ENCODE peak calls at places on chromosomes 3 and 15, in four cellular contexts. C, N, D and V are unnamed samples.

GRCh38 chr3:4722103-4722502 is 229.0 kb downstream of the ITPR1 start:
- DNase-seq in C (peak), N (peak), D (peak), V (no peak)

GRCh38 chr3:16600771-16601538 is 4.3 kb downstream of the DAZL start:
- DNase-seq in C (peak), N (peak), D (peak), V (no peak)

GRCh38 chr3:52299815-52300611 is 12.4 kb downstream of the GLYCTK start:
- DNase-seq in C (peak), N (peak), D (peak), V (no peak)

GRCh38 chr3:186849392-186849975 is 7.0 kb downstream of the ADIPOQ start:
- DNase-seq in C (no peak), N (peak), D (peak), V (peak)

GRCh38 chr3:133455281-133455680 is 55.4 kb downstream of the BFSP2 start:
- DNase-seq in C (no peak), N (no peak), D (no peak), V (no peak)

GRCh38 chr15:34359416-34359815 is 7.6 kb downstream of the LPCAT4 start:
- DNase-seq in C (no peak), N (no peak), D (no peak), V (no peak)

GRCh38 chr15:70061086-70061370 is 36.7 kb downstream of the TLE3 start:
- DNase-seq in C (no peak), N (no peak), D (no peak), V (no peak)

GRCh38 chr3:8969246-8969645 is 6.0 kb upstream of the RAD18 start:
- DNase-seq in C (no peak), N (no peak), D (no peak), V (no peak)

GRCh38 chr3:17089314-17089700 is 204.6 kb downstream of the PLCL2 start:
- DNase-seq in C (no peak), N (no peak), D (no peak), V (no peak)

GRCh38 chr15:67968564-67969440 is 85.3 kb upstream of the PIAS1 start:
- DNase-seq in C (no peak), N (no peak), D (no peak), V (no peak)

GRCh38 chr3:156670652-156671051 is 3.7 kb upstream of the TIPARP start:
- DNase-seq in C (no peak), N (no peak), D (no peak), V (no peak)

GRCh38 chr3:195908439-195909293 is at the start of gene TNK2:
- DNase-seq in C (no peak), N (no peak), D (peak), V (no peak)

DNA sequence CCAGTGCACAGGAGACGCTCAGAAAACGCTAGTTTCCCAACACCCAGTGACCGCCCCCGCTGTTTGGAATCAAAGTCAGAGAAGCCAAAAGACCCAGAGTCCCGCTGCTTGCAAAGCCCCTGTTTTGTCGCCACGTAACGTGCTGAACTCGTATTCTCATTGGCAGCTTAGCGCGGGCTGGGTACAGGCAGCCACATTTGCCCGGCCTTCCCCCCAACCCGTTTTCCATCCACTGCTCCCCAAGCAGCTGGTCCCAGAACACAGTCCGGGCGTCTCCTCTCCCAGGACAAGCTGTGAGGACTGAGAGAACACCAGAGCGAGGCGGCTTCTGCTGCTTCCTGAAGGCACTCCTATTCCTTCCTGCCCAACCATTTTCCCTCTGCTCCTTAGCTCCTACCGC is 54.8 kb downstream of the RASGRF1 start:
- DNase-seq in C (no peak), N (no peak), D (no peak), V (no peak)
- H2AFZ ChIP-seq in C (no peak), N (peak), D (no peak), V (no peak)

GRCh38 chr3:65963787-65964707 is 74.7 kb downstream of the MAGI1 start:
- DNase-seq in C (no peak), N (peak), D (no peak), V (peak)
- TF ChIP-seq RCOR1 in C (no peak), N (no peak), D (no peak), V (no peak)

DNA sequence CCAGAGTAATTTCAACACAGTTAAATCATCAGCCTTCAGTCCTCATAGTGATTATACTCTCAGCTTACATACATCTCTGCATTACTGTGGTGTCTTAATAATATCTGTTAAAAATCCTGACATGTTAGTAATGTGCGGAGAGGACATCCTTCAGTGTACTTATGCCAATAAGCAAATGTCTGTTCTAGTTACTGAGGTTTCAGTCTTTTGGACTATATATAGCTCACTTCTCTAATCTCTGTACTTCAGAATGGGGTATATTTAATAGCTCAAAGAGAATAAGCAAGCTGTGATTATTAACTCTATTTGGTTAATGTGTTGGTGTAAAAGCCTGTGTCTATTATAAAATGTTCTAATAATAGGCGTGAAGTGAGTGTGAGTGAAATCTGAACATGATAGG is 28.9 kb upstream of the OSTN start:
- DNase-seq in C (no peak), N (no peak), D (no peak), V (no peak)
- H2AFZ ChIP-seq in C (no peak), N (no peak), D (peak), V (no peak)

GRCh38 chr15:38867556-38867955 is 302.9 kb upstream of the RASGRP1 start:
- DNase-seq in C (no peak), N (no peak), D (no peak), V (no peak)

GRCh38 chr15:38864827-38865604 is 300.4 kb upstream of the RASGRP1 start:
- DNase-seq in C (no peak), N (peak), D (no peak), V (no peak)

GRCh38 chr15:38871638-38872037 is 307.0 kb upstream of the RASGRP1 start:
- DNase-seq in C (no peak), N (no peak), D (no peak), V (no peak)

GRCh38 chr15:38872732-38873131 is 308.1 kb upstream of the RASGRP1 start:
- DNase-seq in C (no peak), N (no peak), D (no peak), V (no peak)

DNA sequence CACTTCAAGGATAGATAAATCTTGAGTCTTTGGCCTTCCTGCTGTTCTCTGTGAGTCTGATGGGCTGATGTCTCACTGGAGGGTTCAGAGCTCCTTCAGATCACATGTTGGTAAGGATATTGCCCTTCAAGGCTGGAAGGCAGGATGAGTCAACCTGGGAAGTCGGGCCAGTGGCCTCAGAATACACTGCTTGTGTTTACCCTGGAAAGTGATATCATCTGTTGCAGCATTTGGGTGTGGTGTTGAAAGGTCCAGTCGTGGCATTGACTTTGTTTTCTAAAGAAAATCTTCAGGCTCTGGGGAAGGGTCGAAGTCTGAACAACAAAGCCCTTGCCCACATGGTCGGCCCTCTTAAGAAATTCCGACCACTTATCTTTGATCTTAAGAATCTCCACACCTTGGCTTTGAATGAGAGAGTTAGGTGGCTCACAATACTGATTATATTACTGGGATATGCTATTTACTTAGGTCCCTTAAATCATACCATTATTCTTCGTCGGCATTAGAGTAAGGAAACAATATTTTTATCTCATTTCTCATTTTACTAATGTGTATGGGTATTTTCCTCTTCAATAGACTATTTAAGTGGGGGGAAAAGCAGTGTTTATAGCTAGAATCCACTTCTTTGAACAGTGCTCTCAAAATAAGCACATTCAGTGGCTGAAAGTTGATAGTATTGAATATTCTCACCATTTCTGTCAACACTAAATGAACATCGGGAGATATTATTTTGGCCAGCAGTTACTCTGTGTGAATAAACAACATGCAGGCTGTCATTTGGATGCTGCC is 303.9 kb upstream of the RASGRP1 start:
- DNase-seq in C (no peak), N (peak), D (no peak), V (no peak)
- TF ChIP-seq RCOR1 in C (no peak), N (no peak), D (no peak), V (no peak)

GRCh38 chr3:176354843-176355242 is 842.4 kb downstream of the TBL1XR1 start:
- DNase-seq in C (no peak), N (no peak), D (peak), V (no peak)

GRCh38 chr3:176352716-176353334 is 844.5 kb downstream of the TBL1XR1 start:
- DNase-seq in C (no peak), N (peak), D (no peak), V (no peak)

GRCh38 chr3:176351408-176351807 is 845.9 kb downstream of the TBL1XR1 start:
- DNase-seq in C (no peak), N (peak), D (no peak), V (no peak)

GRCh38 chr3:176347424-176348146 is 849.7 kb downstream of the TBL1XR1 start:
- DNase-seq in C (no peak), N (no peak), D (no peak), V (no peak)

GRCh38 chr3:176349706-176350105 is 847.6 kb downstream of the TBL1XR1 start:
- DNase-seq in C (no peak), N (no peak), D (no peak), V (no peak)
- H2AFZ ChIP-seq in C (no peak), N (no peak), D (no peak), V (no peak)

GRCh38 chr15:89017370-89018066 is 70.7 kb upstream of the ABHD2 start:
- DNase-seq in C (peak), N (peak), D (peak), V (peak)
- TF ChIP-seq RCOR1 in C (peak), N (no peak), D (peak), V (no peak)